ENCODE peak calls at places on chromosomes 1 and 21, in eight cellular contexts. K, Y, U, F, Q, N, P and H are unnamed samples.

GRCh38 chr1:63867429-63868176 is 93.8 kb downstream of the ROR1 start:
- DNase-seq in K (no peak), Y (no peak), U (no peak), F (no peak), Q (no peak), N (no peak), P (no peak), H (no peak)

GRCh38 chr21:42149656-42150457 is 69.1 kb upstream of the ABCG1 start:
- DNase-seq in K (peak), Y (no peak), U (no peak), F (no peak), Q (no peak), N (peak), P (peak), H (no peak)

GRCh38 chr1:85580046-85580411 is 532 bp upstream of the CCN1 start:
- DNase-seq in K (no peak), Y (no peak), U (peak), F (peak), Q (peak), N (no peak), P (peak), H (no peak)

GRCh38 chr1:37325010-37325409 is 149.4 kb upstream of the ZC3H12A start:
- DNase-seq in K (no peak), Y (no peak), U (no peak), F (no peak), Q (no peak), N (no peak), P (no peak), H (no peak)

GRCh38 chr1:197141556-197141955 is 4.9 kb downstream of the ASPM start:
- DNase-seq in K (no peak), Y (no peak), U (no peak), F (no peak), Q (no peak), N (no peak), P (no peak), H (no peak)

GRCh38 chr1:246155923-246156322 is 351.2 kb downstream of the SMYD3 start:
- DNase-seq in K (no peak), Y (peak), U (peak), F (no peak), Q (peak), N (no peak), P (no peak), H (no peak)

GRCh38 chr21:32463367-32463766 is 50.9 kb downstream of the EVA1C start:
- DNase-seq in K (no peak), Y (peak), U (peak), F (peak), Q (no peak), N (no peak), P (peak), H (no peak)

GRCh38 chr1:211133393-211133840 is 531 bp downstream of the KCNH1 start:
- DNase-seq in K (no peak), Y (no peak), U (no peak), F (no peak), Q (no peak), N (no peak), P (no peak), H (no peak)

GRCh38 chr1:168582690-168583325 is 6.4 kb downstream of the XCL1 start:
- DNase-seq in K (no peak), Y (no peak), U (peak), F (peak), Q (peak), N (no peak), P (no peak), H (no peak)

GRCh38 chr1:18926315-18927081 is 24.1 kb upstream of the ALDH4A1 start:
- DNase-seq in K (peak), Y (peak), U (peak), F (peak), Q (peak), N (peak), P (peak), H (peak)

GRCh38 chr1:5423109-5423508 is 569.1 kb downstream of the NPHP4 start:
- DNase-seq in K (peak), Y (no peak), U (no peak), F (no peak), Q (no peak), N (no peak), P (no peak), H (peak)

GRCh38 chr1:116292929-116293725 is 79.9 kb upstream of the ATP1A1 start:
- DNase-seq in K (no peak), Y (no peak), U (no peak), F (no peak), Q (no peak), N (no peak), P (no peak), H (no peak)

GRCh38 chr1:197918815-197919522 is 1.8 kb downstream of the LHX9 start:
- DNase-seq in K (no peak), Y (no peak), U (no peak), F (no peak), Q (no peak), N (no peak), P (peak), H (no peak)

GRCh38 chr1:66775646-66776045 is 23.4 kb downstream of the DYNLT5 start:
- DNase-seq in K (no peak), Y (no peak), U (no peak), F (no peak), Q (no peak), N (no peak), P (no peak), H (no peak)

GRCh38 chr1:157671895-157672294 is 28.7 kb downstream of the FCRL3 start:
- DNase-seq in K (no peak), Y (no peak), U (no peak), F (no peak), Q (no peak), N (no peak), P (no peak), H (no peak)

GRCh38 chr1:156492013-156492590 is 8.5 kb downstream of the MEF2D start:
- DNase-seq in K (peak), Y (no peak), U (no peak), F (no peak), Q (no peak), N (no peak), P (no peak), H (no peak)

GRCh38 chr1:53341961-53342707 is 14.3 kb upstream of the LRP8 start:
- DNase-seq in K (no peak), Y (no peak), U (no peak), F (no peak), Q (no peak), N (no peak), P (peak), H (no peak)

GRCh38 chr1:178267646-178268094 is 173.8 kb downstream of the RASAL2 start:
- DNase-seq in K (no peak), Y (no peak), U (peak), F (no peak), Q (no peak), N (no peak), P (no peak), H (no peak)

GRCh38 chr1:198778049-198778448 is 139.2 kb downstream of the PTPRC start:
- DNase-seq in K (no peak), Y (no peak), U (peak), F (no peak), Q (no peak), N (peak), P (no peak), H (no peak)

GRCh38 chr1:2380816-2381591 is 10.3 kb downstream of the MORN1 start:
- DNase-seq in K (no peak), Y (no peak), U (no peak), F (no peak), Q (no peak), N (peak), P (no peak), H (no peak)

DNA sequence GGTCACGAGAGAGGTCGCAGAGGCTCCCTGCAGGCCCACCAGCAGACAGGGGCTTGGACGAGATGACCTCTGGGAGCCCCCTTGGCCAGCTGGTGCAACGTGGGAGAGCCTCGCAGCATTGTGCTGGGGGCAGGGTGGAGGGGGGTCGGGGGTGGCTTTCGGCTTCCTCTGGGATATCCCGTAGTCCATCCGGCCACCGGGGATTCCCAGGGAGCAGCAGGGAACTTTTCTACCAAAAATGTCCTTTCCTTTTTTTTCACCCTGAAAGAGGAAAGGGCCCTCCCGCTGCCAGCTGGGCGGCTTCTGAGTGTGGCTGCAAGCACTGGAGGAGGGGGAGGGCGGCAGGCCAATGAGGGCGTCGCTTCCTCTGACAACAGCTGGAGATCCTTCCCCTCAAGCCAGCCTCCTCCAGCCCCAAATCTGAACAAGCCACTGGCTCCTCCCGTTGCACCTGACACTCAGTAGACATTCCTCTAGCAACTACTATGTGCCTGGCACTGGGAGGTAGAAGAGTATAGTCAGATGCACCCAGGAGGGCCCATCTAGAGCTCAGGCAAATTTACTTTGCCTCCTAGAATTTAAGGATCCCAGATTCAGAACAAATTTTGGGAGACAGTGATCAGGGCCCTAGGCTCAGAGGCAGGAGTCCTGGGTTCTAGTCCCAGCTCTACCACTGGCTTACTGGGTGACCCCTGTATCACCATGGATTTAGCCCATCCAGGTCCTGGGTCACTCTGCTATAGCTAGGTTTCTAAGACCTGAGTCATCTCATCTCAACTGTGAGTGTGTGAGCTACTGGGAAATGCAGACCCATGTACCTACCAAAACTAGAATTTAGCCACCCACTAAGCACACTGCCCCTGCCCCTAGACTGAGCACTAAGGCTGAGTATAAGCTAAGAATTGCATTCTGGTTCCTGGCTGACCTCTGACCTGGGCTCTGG is 2.7 kb downstream of the MOB3C start:
- DNase-seq in K (peak), Y (no peak), U (peak), F (no peak), Q (no peak), N (peak), P (peak), H (peak)
- H3K4me3 ChIP-seq in K (no peak), Y (no peak), U (no peak), F (no peak), Q (no peak), N (no peak), P (peak), H (no peak)

GRCh38 chr1:213983589-213984386 is 4.0 kb upstream of the PROX1 start:
- DNase-seq in K (no peak), Y (no peak), U (no peak), F (no peak), Q (no peak), N (peak), P (no peak), H (no peak)

GRCh38 chr1:213986925-213987250 is 885 bp upstream of the PROX1 start:
- DNase-seq in K (no peak), Y (no peak), U (no peak), F (no peak), Q (no peak), N (no peak), P (no peak), H (no peak)

GRCh38 chr1:213984387-213985180 is 3.2 kb upstream of the PROX1 start:
- DNase-seq in K (no peak), Y (no peak), U (no peak), F (no peak), Q (no peak), N (no peak), P (no peak), H (peak)

GRCh38 chr1:213986020-213986924 is 1.5 kb upstream of the PROX1 start:
- DNase-seq in K (no peak), Y (no peak), U (no peak), F (no peak), Q (no peak), N (no peak), P (no peak), H (no peak)

DNA sequence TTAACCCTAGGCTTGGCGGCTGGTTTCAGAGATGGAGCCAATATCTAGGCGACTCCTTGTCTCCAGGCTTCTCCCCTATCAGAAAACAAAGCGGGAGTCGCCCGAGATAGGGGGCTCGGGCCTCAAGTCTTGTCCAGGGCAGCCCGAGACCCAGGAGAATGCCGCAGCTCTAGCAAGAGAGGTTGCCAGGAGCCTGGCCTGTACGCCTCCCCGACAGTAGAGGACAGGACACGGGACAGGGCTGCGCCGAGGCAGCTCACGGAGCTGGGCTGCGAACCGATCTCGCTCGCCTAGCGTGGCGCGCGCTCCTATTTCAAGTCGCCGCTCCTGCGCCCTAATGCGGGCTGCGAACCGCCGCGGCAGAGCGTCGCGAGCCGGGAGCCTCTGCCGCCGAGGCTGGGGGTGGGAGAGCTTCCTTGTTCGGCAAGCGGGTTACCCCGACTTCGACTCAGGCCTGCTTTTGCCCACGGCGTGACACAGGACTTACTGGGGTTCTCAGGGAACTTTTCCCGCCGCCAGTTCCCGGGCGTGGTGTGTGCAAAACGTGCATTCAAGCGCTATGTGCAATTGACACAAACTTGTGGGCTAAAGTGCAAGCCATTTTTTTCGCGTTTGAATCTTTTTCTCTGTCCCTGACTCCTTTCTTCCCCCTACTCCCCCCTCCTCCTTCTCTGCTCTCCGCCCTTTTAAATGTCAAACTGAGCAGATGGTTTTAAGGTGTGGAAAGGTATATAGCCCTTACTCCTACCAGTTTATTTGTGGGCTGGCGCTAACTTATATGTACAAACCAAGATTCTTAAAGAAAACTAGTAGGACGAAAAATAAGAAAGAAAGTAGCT is 2.4 kb upstream of the PROX1 start:
- DNase-seq in K (no peak), Y (no peak), U (no peak), F (no peak), Q (no peak), N (peak), P (no peak), H (no peak)
- H3K4me3 ChIP-seq in K (no peak), Y (no peak), U (no peak), F (no peak), Q (no peak), N (no peak), P (no peak), H (no peak)

DNA sequence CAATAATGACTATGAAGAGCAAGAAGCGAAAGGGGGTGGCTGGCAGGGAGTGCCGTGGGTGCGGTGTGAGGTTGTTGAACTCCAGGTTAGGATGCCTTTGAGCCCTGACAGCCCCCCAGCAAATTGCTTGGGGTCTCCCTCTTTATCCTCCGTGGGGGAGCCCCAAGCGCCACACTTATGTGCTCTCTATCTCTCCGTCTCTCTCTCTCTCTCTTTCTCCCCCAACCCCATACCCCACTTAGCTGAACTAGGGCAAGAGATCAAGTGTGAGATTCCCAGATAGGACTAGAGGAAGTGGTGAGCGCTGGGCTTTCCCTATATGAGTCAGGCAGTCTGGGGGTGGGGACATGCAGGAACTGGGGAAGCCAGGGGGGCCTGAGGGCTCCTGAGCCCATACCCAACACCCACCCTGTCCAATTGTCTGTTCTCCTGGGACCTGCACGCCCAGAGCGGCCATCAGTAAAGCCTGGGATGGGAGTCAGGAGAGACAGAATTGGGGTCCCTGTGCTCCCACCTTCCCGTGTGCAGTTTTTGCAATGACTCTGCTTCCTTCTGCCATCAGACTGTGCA is 7.8 kb downstream of the EFHD2 start:
- DNase-seq in K (no peak), Y (no peak), U (peak), F (peak), Q (no peak), N (no peak), P (no peak), H (peak)
- H3K4me3 ChIP-seq in K (no peak), Y (no peak), U (no peak), F (no peak), Q (no peak), N (no peak), P (no peak), H (peak)

GRCh38 chr1:235883261-235883927 is 16.7 kb upstream of the LYST start:
- DNase-seq in K (no peak), Y (peak), U (peak), F (peak), Q (peak), N (peak), P (peak), H (no peak)
- H3K4me3 ChIP-seq in K (no peak), Y (no peak), U (peak), F (no peak), Q (no peak), N (no peak), P (peak), H (no peak)

GRCh38 chr1:173475564-173476196 is 1.5 kb upstream of the PRDX6 start:
- DNase-seq in K (peak), Y (no peak), U (peak), F (no peak), Q (peak), N (no peak), P (no peak), H (no peak)
- H3K4me3 ChIP-seq in K (peak), Y (peak), U (peak), F (peak), Q (peak), N (peak), P (peak), H (peak)

GRCh38 chr1:16207318-16208269 is 4.9 kb downstream of the ARHGEF19 start:
- DNase-seq in K (no peak), Y (no peak), U (no peak), F (no peak), Q (no peak), N (peak), P (no peak), H (no peak)

GRCh38 chr1:16204634-16205332 is 7.7 kb downstream of the ARHGEF19 start:
- DNase-seq in K (peak), Y (no peak), U (no peak), F (no peak), Q (no peak), N (peak), P (no peak), H (peak)

GRCh38 chr1:16205333-16205671 is 7.2 kb downstream of the ARHGEF19 start:
- DNase-seq in K (no peak), Y (no peak), U (no peak), F (no peak), Q (no peak), N (peak), P (no peak), H (no peak)

GRCh38 chr1:16206547-16207317 is 5.7 kb downstream of the ARHGEF19 start:
- DNase-seq in K (peak), Y (peak), U (peak), F (peak), Q (peak), N (peak), P (peak), H (peak)

GRCh38 chr1:16205891-16206546 is 6.4 kb downstream of the ARHGEF19 start:
- DNase-seq in K (no peak), Y (no peak), U (no peak), F (no peak), Q (no peak), N (peak), P (no peak), H (no peak)
- H3K4me3 ChIP-seq in K (peak), Y (peak), U (peak), F (peak), Q (peak), N (peak), P (peak), H (peak)

GRCh38 chr1:6935379-6936307 is 150.4 kb downstream of the CAMTA1 start:
- DNase-seq in K (no peak), Y (no peak), U (no peak), F (no peak), Q (no peak), N (no peak), P (no peak), H (no peak)
- H3K4me3 ChIP-seq in K (no peak), Y (no peak), U (no peak), F (no peak), Q (no peak), N (no peak), P (peak), H (no peak)

GRCh38 chr1:147591246-147591891 is 50.1 kb downstream of the BCL9 start:
- DNase-seq in K (no peak), Y (no peak), U (no peak), F (no peak), Q (no peak), N (no peak), P (no peak), H (no peak)

GRCh38 chr1:147585640-147586383 is 44.5 kb downstream of the BCL9 start:
- DNase-seq in K (no peak), Y (no peak), U (no peak), F (no peak), Q (no peak), N (no peak), P (no peak), H (no peak)

GRCh38 chr1:147591993-147592392 is 50.7 kb downstream of the BCL9 start:
- DNase-seq in K (no peak), Y (no peak), U (no peak), F (no peak), Q (no peak), N (no peak), P (no peak), H (no peak)

GRCh38 chr1:147581459-147581858 is 40.2 kb downstream of the BCL9 start:
- DNase-seq in K (no peak), Y (no peak), U (no peak), F (no peak), Q (no peak), N (no peak), P (no peak), H (no peak)

GRCh38 chr1:147586412-147586811 is 45.1 kb downstream of the BCL9 start:
- DNase-seq in K (no peak), Y (no peak), U (no peak), F (no peak), Q (no peak), N (no peak), P (no peak), H (no peak)
- H3K4me3 ChIP-seq in K (no peak), Y (no peak), U (no peak), F (no peak), Q (no peak), N (no peak), P (no peak), H (peak)